ENCODE peak calls at places on chromosomes 5 and 9, in four cellular contexts. I, S, B and Q are unnamed samples.

GRCh38 chr9:93572636-93573035 is 3.7 kb upstream of the PHF2 start:
- DNase-seq in B (peak), S (no peak), I (no peak), Q (no peak)

GRCh38 chr5:15757103-15757502 is 257.1 kb downstream of the FBXL7 start:
- DNase-seq in I (no peak), S (no peak), B (no peak), Q (no peak)

GRCh38 chr9:80648336-80648735 is 1041.0 kb downstream of the TLE1 start:
- DNase-seq in S (no peak), I (no peak), B (no peak), Q (no peak)

GRCh38 chr9:74570879-74571512 is 73.9 kb downstream of the RORB start:
- DNase-seq in I (no peak), B (peak), S (no peak), Q (no peak)

GRCh38 chr9:36192196-36192595 is 1.5 kb downstream of the CLTA start:
- DNase-seq in S (no peak), B (no peak), I (no peak), Q (no peak)

GRCh38 chr9:114319147-114319546 is 3.8 kb upstream of the ORM1 start:
- DNase-seq in I (no peak), B (peak), S (peak), Q (peak)

GRCh38 chr9:2053883-2054845 is 39.0 kb downstream of the SMARCA2 start:
- DNase-seq in B (peak), I (peak), S (no peak), Q (no peak)

GRCh38 chr5:132487841-132488555 is 2.6 kb downstream of the IRF1 start:
- DNase-seq in B (peak), I (peak), S (no peak), Q (peak)

GRCh38 chr5:1760656-1761452 is 38.8 kb downstream of the MRPL36 start:
- DNase-seq in S (no peak), B (peak), I (no peak), Q (peak)

GRCh38 chr9:95845751-95846150 is 29.7 kb upstream of the ERCC6L2 start:
- DNase-seq in I (no peak), S (no peak), B (no peak), Q (no peak)